ENCODE peak calls at places on chromosome 4, in six cellular contexts. S is nephron progenitor cell, U is GM12864, N is fibroblast of lung, H is GM20000, G is neural crest cell. W is an unnamed sample.

GRCh38 chr4:68361146-68361589 is 11.3 kb upstream of the YTHDC1 start:
- DNase-seq in S (no peak), U (no peak), N (peak; percentile 62), H (no peak), G (no peak), W (no peak)

GRCh38 chr4:29708473-29708872 is 1011.7 kb upstream of the PCDH7 start:
- DNase-seq in S (no peak), U (no peak), N (peak; percentile 0), H (no peak), G (no peak), W (no peak)

GRCh38 chr4:2948895-2949781 is 14.1 kb downstream of the NOP14 start:
- DNase-seq in S (no peak), U (no peak), N (no peak), H (no peak), G (no peak), W (no peak)

GRCh38 chr4:2365913-2366210 is 52.6 kb downstream of the ZFYVE28 start:
- DNase-seq in S (no peak), U (no peak), N (no peak), H (no peak), G (no peak), W (no peak)

GRCh38 chr4:28523791-28524190 is 1663.2 kb downstream of the STIM2 start:
- DNase-seq in S (no peak), U (no peak), N (no peak), H (no peak), G (no peak), W (no peak)

GRCh38 chr4:113223001-113223400 is 173.5 kb downstream of the ANK2 start:
- DNase-seq in S (no peak), U (no peak), N (no peak), H (no peak), G (no peak), W (no peak)

GRCh38 chr4:103201724-103202123 is 3.6 kb upstream of the CENPE start:
- DNase-seq in S (no peak), U (no peak), N (no peak), H (no peak), G (no peak), W (no peak)

GRCh38 chr4:98794565-98795205 is 134.2 kb downstream of the EIF4E start:
- DNase-seq in S (no peak), U (no peak), N (peak; percentile 81), H (no peak), G (no peak), W (no peak)

GRCh38 chr4:16727218-16727617 is 171.2 kb downstream of the LDB2 start:
- DNase-seq in S (no peak), U (no peak), N (no peak), H (no peak), G (no peak), W (no peak)

GRCh38 chr4:16721618-16722291 is 176.7 kb downstream of the LDB2 start:
- DNase-seq in S (no peak), U (no peak), N (peak; percentile 89), H (no peak), G (no peak), W (no peak)

GRCh38 chr4:16722386-16722785 is 176.1 kb downstream of the LDB2 start:
- DNase-seq in S (no peak), U (no peak), N (no peak), H (no peak), G (no peak), W (no peak)

GRCh38 chr4:16729361-16729760 is 169.1 kb downstream of the LDB2 start:
- DNase-seq in S (no peak), U (no peak), N (no peak), H (no peak), G (no peak), W (no peak)

DNA sequence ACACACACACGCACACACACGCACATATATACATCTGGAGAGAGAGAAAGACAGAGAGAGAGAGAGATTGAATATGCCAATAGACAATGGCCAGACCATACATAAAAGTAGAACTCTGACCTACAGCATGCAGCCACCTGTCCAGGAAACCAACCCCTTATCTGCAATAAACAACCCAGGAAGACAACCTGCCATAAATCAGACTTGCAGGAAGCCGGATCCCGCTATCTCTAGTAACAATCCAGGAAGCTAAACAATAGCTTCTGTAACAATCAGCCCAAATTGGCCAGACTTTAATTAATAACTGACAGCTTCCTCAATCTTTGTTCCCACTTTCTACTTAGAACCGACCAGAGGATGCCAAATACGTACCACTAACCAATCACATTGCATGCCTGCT is 173.2 kb downstream of the LDB2 start:
- DNase-seq in S (no peak), U (no peak), N (no peak), H (no peak), G (no peak), W (no peak)
- TF ChIP-seq CTCF in S (no peak), U (no peak), N (no peak), H (no peak), G (no peak), W (no peak)

DNA sequence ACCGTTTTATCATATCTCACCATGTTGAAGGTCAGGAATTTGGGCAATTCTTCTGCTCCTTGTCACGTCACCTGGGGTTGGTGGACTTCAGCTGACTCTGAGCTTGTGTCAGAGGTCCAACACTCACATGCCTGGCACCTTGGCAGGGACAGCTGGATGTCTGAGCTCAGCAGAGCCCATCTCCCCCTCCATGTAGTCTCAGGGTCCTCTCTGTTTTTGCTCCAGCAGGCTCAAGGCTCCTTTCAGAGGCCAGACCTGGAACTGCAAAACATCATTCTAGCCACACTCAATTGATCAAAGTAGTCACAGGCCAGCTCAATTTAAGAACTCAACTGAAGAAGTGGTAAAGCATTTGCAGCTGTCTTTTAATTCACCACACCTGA is 45.4 kb downstream of the EDNRA start:
- DNase-seq in S (no peak), U (no peak), N (no peak), H (peak; percentile 12), G (no peak), W (no peak)
- TF ChIP-seq CTCF in S (no peak), U (peak; percentile 28), N (peak; percentile 9), H (no peak), G (no peak), W (no peak)

DNA sequence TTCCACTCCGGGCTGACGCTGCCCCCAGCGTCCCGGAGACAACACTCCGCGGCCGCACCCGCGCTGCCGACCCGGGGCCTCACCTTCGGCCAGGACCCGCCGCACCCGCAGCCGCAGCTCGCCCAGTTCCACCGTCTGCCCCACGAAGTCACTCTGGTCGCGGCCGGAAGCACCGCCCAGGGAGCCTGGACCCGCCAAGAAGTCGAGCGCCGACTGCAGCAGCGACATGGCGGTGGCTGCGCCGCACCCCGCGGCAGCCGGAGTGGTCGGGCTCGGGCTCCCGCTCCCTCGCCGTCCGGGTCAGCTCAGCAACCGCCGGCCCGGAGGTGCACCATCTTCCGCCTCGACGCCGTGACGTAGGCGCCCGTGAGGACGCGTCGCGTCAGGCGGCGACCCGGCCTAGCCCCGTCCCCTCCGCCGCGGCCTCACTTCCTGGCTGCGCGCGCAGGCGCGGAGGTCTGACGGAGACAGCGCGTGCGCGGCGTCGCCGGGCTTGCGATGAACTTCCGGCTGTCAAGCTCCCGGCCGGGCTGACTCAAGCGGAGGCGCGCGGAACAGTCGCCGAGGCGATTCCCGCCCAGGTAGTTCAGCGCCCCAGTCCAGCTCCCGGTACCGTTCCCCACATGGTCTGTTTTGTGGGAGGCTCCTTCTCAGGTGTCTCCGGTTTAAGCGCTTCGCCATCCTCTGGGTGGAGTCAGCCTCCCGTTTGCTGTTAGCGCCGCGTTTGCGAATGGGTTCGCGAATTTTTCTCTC is at the start of the genes GAK and TMEM175:
- DNase-seq in S (peak; percentile 97), U (peak; percentile 87), N (peak; percentile 90), H (peak; percentile 99), G (peak; percentile 94), W (peak; percentile 95)
- TF ChIP-seq CTCF in S (no peak), U (no peak), N (no peak), H (no peak), G (peak; percentile 8), W (no peak)

GRCh38 chr4:10063544-10064300 is 42.4 kb upstream of the SLC2A9 start:
- DNase-seq in S (peak; percentile 18), U (no peak), N (peak; percentile 75), H (no peak), G (no peak), W (peak; percentile 77)
- TF ChIP-seq CTCF in S (no peak), U (peak; percentile 16), N (peak; percentile 59), H (no peak), G (peak; percentile 29), W (peak; percentile 84)

GRCh38 chr4:108749119-108749518 is 13.7 kb downstream of the ETNPPL start:
- DNase-seq in S (no peak), U (no peak), N (no peak), H (no peak), G (no peak), W (no peak)
- TF ChIP-seq CTCF in S (no peak), U (no peak), N (no peak), H (no peak), G (peak; percentile 42), W (no peak)

GRCh38 chr4:13599159-13599558 is 28.4 kb downstream of the BOD1L1 start:
- DNase-seq in S (peak; percentile 25), U (no peak), N (no peak), H (no peak), G (no peak), W (no peak)
- TF ChIP-seq CTCF in S (peak; percentile 12), U (peak; percentile 26), N (peak; percentile 27), H (no peak), G (peak; percentile 36), W (no peak)

GRCh38 chr4:5378002-5378401 is 326.7 kb downstream of the STK32B start:
- DNase-seq in S (no peak), U (no peak), N (no peak), H (no peak), G (peak; percentile 8), W (no peak)
- TF ChIP-seq CTCF in S (no peak), U (peak; percentile 43), N (no peak), H (no peak), G (peak; percentile 34), W (no peak)

GRCh38 chr4:24794111-24794860 is 1.1 kb upstream of the SOD3 start:
- DNase-seq in S (no peak), U (no peak), N (peak; percentile 86), H (no peak), G (no peak), W (no peak)

GRCh38 chr4:24792552-24792951 is 2.8 kb upstream of the SOD3 start:
- DNase-seq in S (no peak), U (no peak), N (no peak), H (no peak), G (no peak), W (no peak)

GRCh38 chr4:24794916-24795665 is at the start of gene SOD3:
- DNase-seq in S (peak; percentile 67), U (no peak), N (peak; percentile 91), H (no peak), G (peak; percentile 39), W (no peak)

GRCh38 chr4:24791043-24791442 is 4.3 kb upstream of the SOD3 start:
- DNase-seq in S (no peak), U (no peak), N (no peak), H (no peak), G (no peak), W (no peak)

DNA sequence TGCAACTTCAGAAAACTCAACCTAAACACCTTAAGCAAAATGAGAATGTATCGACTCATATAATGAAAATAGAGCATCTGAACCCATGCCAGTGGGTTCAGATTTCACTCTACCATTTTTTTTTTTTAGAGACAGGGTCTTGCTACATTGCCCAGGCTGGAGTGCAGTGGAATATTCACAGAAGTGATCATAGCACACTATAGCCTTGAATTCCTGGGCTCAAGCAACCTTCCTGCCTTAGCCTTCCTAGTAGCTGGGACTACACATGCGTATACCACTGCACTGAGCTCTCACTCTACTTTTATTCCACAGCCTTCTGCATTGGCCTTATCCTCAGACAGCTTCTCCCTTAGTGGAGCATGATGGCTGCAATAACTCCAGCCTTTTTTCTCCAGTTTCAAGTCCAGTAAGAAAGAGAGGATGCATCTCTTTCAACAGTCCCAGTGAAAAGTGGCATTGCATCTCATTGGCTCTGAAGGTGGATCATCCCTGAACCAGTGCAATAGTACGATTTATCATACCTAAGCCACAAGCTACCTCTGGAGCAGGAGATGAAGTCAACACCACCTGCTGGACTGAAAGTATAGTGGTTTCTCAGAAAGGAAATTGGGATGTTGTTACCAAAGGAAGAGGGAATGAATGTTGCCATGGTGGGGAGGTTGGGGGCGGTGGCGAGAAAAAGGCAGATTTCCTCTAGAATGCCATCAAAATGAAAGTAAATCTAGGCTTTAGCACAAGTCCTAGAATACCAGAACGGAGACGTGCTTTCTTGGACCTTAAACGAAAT is 2.0 kb upstream of the SOD3 start:
- DNase-seq in S (no peak), U (no peak), N (peak; percentile 20), H (no peak), G (no peak), W (no peak)
- TF ChIP-seq CTCF in S (no peak), U (no peak), N (peak; percentile 37), H (no peak), G (peak; percentile 53), W (no peak)

W was measured in CD14-positive monocyte.